ENCODE peak calls at places on chromosomes 1 and 21, in five cellular contexts. I is K562, M is GM12891, J is Panc1, X is HCT116. V is an unnamed sample.

GRCh38 chr1:190904091-190904695 is 426.5 kb upstream of the BRINP3 start:
- DNase-seq in X (no peak), M (no peak), J (no peak), I (no peak), V (no peak)

GRCh38 chr1:39738622-39739366 is at the start of gene PPIE:
- DNase-seq in X (peak), M (peak), I (peak), J (peak), V (peak)

GRCh38 chr1:111778541-111779051 is 22.9 kb downstream of the DDX20 start:
- DNase-seq in X (no peak), J (no peak), I (no peak), M (no peak), V (no peak)

GRCh38 chr1:226736908-226737818 is 1.9 kb downstream of the ITPKB start:
- DNase-seq in J (no peak), M (no peak), I (no peak), X (no peak), V (peak)

GRCh38 chr21:38159355-38159754 is 97.4 kb upstream of the KCNJ15 start:
- DNase-seq in M (peak), X (peak), J (peak), I (peak), V (no peak)

GRCh38 chr1:1462318-1462966 is 9.1 kb upstream of the ATAD3B start:
- DNase-seq in I (peak), M (no peak), J (no peak), X (no peak), V (no peak)

GRCh38 chr1:155307247-155307740 is 1.4 kb upstream of the FDPS start:
- DNase-seq in M (no peak), X (no peak), I (no peak), J (no peak), V (no peak)

GRCh38 chr1:63894627-63895256 is 120.9 kb downstream of the ROR1 start:
- DNase-seq in I (no peak), J (no peak), M (no peak), X (no peak), V (no peak)

GRCh38 chr1:235093013-235093618 is 35.5 kb downstream of the TOMM20 start:
- DNase-seq in M (no peak), X (no peak), J (no peak), I (no peak), V (no peak)

GRCh38 chr1:154956557-154956956 is 658 bp upstream of the PBXIP1 start:
- DNase-seq in I (no peak), J (no peak), M (no peak), X (no peak), V (no peak)

GRCh38 chr1:116986531-116987255 is 14.9 kb upstream of the CD101 start:
- DNase-seq in I (peak), M (no peak), X (no peak), J (no peak), V (no peak)

GRCh38 chr1:63794927-63795326 is 21.1 kb downstream of the ROR1 start:
- DNase-seq in I (no peak), X (no peak), J (no peak), M (no peak), V (no peak)

GRCh38 chr21:33685613-33686197 is 43.4 kb downstream of the ITSN1 start:
- DNase-seq in M (no peak), I (no peak), J (no peak), X (no peak), V (no peak)

GRCh38 chr1:21563971-21564370 is 54.7 kb downstream of the ALPL start:
- DNase-seq in J (no peak), M (no peak), X (no peak), I (no peak), V (no peak)

GRCh38 chr21:33238565-33239255 is 9.0 kb downstream of the IFNAR2 start:
- DNase-seq in J (no peak), X (no peak), I (no peak), M (no peak), V (no peak)

GRCh38 chr1:36846366-36846765 is 187.9 kb downstream of the GRIK3 start:
- DNase-seq in M (no peak), J (no peak), X (no peak), I (no peak), V (no peak)

GRCh38 chr1:35112668-35113067 is 33.5 kb downstream of the ZMYM1 start:
- DNase-seq in J (no peak), M (no peak), X (no peak), I (no peak), V (no peak)

GRCh38 chr1:37797750-37798345 is 4.2 kb downstream of the MANEAL start:
- DNase-seq in M (no peak), X (no peak), I (no peak), J (no peak), V (no peak)

GRCh38 chr1:155175927-155176371 is 2.3 kb downstream of the TRIM46 start:
- DNase-seq in M (no peak), X (no peak), I (no peak), J (no peak), V (peak)

GRCh38 chr1:81832573-81832972 is 31.8 kb downstream of the ADGRL2 start:
- DNase-seq in X (no peak), I (no peak), J (no peak), M (no peak), V (no peak)

GRCh38 chr1:58781541-58782307 is 2.1 kb downstream of the JUN start:
- DNase-seq in J (no peak), M (no peak), X (no peak), I (peak), V (peak)

GRCh38 chr1:58779059-58779754 is 4.6 kb downstream of the JUN start:
- DNase-seq in M (no peak), J (no peak), I (no peak), X (no peak), V (no peak)

GRCh38 chr1:58780586-58781452 is 3.0 kb downstream of the JUN start:
- DNase-seq in I (no peak), J (no peak), X (no peak), M (no peak), V (no peak)

GRCh38 chr1:58778593-58778992 is 5.3 kb downstream of the JUN start:
- DNase-seq in M (no peak), I (no peak), J (no peak), X (no peak), V (no peak)

DNA sequence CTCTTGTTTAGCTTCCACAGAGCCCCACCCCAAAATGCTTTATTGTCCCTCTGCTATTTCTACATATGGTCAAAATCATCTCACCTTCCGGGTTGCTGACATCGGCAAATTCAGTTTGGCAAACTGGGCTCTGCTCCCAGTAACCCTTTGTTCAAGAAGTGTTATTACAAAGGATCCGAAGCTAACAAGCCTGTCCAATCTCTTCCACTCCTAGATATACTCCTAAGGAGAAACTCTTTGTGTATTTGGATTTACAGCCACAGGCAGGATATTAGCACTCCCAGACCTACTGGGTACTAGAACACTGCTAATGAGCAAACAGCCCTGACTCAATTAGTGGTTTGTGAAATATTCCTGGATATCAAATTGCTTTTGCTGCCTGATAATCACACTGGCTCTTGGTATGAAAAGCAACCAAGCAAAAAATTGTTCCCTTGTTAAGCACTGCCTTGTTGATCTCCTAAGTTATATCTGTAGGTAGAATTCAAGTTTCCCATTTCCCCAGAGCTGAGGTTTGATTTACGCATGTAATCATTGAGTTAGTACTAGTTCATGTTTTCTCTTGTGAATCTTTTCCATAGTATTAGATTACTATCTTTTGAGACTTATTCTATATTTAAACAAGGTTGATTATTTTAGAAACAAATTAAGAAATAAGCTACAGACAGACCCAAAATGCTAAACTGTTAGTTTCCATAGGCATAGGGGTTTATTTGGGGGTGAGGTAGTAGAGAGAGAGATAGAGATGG is 3.8 kb downstream of the JUN start:
- DNase-seq in I (no peak), J (no peak), X (no peak), M (no peak), V (no peak)
- TF ChIP-seq POLR2AphosphoS5 in I (peak), J (peak), X (peak), M (no peak), V (no peak)

GRCh38 chr21:30680586-30680985 is 37.9 kb downstream of the KRTAP20-3 start:
- DNase-seq in I (no peak), X (no peak), M (no peak), J (no peak), V (no peak)

GRCh38 chr21:30689822-30690221 is 28.8 kb downstream of the KRTAP21-3 start:
- DNase-seq in J (no peak), X (no peak), I (no peak), M (no peak), V (no peak)

DNA sequence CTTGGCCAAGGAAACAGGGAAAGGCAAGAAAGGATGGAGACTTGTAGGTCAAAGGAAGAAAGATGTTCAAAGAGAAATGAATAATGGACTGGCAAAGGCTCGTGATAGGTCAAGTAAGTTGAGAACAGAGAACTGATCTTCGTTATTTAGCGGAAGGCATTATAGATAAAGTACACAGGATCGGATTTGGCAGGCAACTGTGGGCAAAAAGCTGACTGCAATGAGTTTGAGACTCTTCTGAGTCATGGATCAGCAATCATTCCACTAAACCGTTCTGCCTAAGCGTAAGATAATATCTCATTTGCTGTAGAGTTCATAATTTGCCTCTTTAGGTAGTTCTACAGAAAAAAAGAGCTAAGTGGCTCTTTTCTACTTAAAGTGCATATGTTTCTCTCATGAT is 34.1 kb downstream of the KRTAP21-3 start:
- DNase-seq in I (no peak), M (no peak), X (no peak), J (no peak), V (no peak)
- TF ChIP-seq POLR2AphosphoS5 in I (no peak), M (no peak), X (no peak), J (no peak), V (no peak)

GRCh38 chr21:45438391-45439145 is 33.6 kb downstream of the COL18A1 start:
- DNase-seq in I (no peak), X (no peak), M (no peak), J (no peak), V (no peak)

GRCh38 chr21:45439901-45440461 is 35.0 kb downstream of the COL18A1 start:
- DNase-seq in X (no peak), J (no peak), I (no peak), M (no peak), V (no peak)

GRCh38 chr21:45440736-45441350 is 35.9 kb downstream of the COL18A1 start:
- DNase-seq in X (no peak), M (no peak), J (no peak), I (no peak), V (no peak)

GRCh38 chr21:45441431-45442255 is 36.7 kb downstream of the COL18A1 start:
- DNase-seq in M (no peak), I (no peak), J (no peak), X (no peak), V (no peak)

GRCh38 chr21:45439171-45439872 is 34.4 kb downstream of the COL18A1 start:
- DNase-seq in M (peak), J (no peak), X (peak), I (peak), V (peak)
- TF ChIP-seq POLR2AphosphoS5 in M (no peak), J (no peak), X (no peak), I (no peak), V (peak)

GRCh38 chr1:2506007-2506860 is 20.2 kb downstream of the PANK4 start:
- DNase-seq in J (no peak), M (no peak), I (peak), X (no peak), V (no peak)
- TF ChIP-seq POLR2AphosphoS5 in J (no peak), M (no peak), I (no peak), X (no peak), V (no peak)

GRCh38 chr1:89823679-89824292 is 3.0 kb downstream of the LRRC8D start:
- DNase-seq in X (no peak), M (no peak), I (peak), J (no peak), V (no peak)

GRCh38 chr1:89822109-89822962 is 1.5 kb downstream of the LRRC8D start:
- DNase-seq in X (no peak), I (peak), J (no peak), M (no peak), V (no peak)

GRCh38 chr1:89822999-89823628 is 2.3 kb downstream of the LRRC8D start:
- DNase-seq in I (no peak), X (no peak), J (no peak), M (no peak), V (no peak)

GRCh38 chr1:89820423-89821321 is at the start of gene LRRC8D:
- DNase-seq in I (peak), M (peak), X (peak), J (no peak), V (peak)

GRCh38 chr1:89821322-89822108 is 683 bp downstream of the LRRC8D start:
- DNase-seq in I (peak), M (peak), X (no peak), J (no peak), V (peak)
- TF ChIP-seq POLR2AphosphoS5 in I (no peak), M (no peak), X (no peak), J (no peak), V (no peak)